ENCODE peak calls at places on chromosomes 5 and 9, in six cellular contexts. One of them, this sample, is unnamed.
A peak's percentile ranks its signal among the peaks of the same experiment; 100 is the strongest.

GRCh38 chr9:78366827-78367226 is 69.9 kb downstream of the PSAT1 start:
- DNase-seq in upper lobe of right lung: no peak
- DNase-seq in heart left ventricle: no peak
- DNase-seq in heart right ventricle: no peak
- DNase-seq in CD8-positive, alpha-beta T cell: no peak
- DNase-seq in SK-N-SH: no peak
- DNase-seq in this sample: no peak

GRCh38 chr9:105531530-105531929 is 26.4 kb upstream of the FKTN start:
- DNase-seq in SK-N-SH: no peak
- DNase-seq in CD8-positive, alpha-beta T cell: no peak
- DNase-seq in heart left ventricle: no peak
- DNase-seq in heart right ventricle: no peak
- DNase-seq in upper lobe of right lung: no peak
- DNase-seq in this sample: no peak

GRCh38 chr9:21802418-21803000 is at the start of gene MTAP:
- DNase-seq in CD8-positive, alpha-beta T cell: peak; percentile 50
- DNase-seq in SK-N-SH: peak; percentile 95
- DNase-seq in upper lobe of right lung: peak; percentile 93
- DNase-seq in heart left ventricle: peak; percentile 93
- DNase-seq in heart right ventricle: peak; percentile 94
- DNase-seq in this sample: no peak

GRCh38 chr9:138073408-138073807 is 195.8 kb downstream of the CACNA1B start:
- DNase-seq in heart left ventricle: peak; percentile 40
- DNase-seq in heart right ventricle: no peak
- DNase-seq in upper lobe of right lung: peak; percentile 40
- DNase-seq in SK-N-SH: peak; percentile 7
- DNase-seq in CD8-positive, alpha-beta T cell: no peak
- DNase-seq in this sample: no peak

GRCh38 chr5:86814907-86815306 is 197.2 kb downstream of the COX7C start:
- DNase-seq in SK-N-SH: no peak
- DNase-seq in heart left ventricle: no peak
- DNase-seq in heart right ventricle: no peak
- DNase-seq in upper lobe of right lung: no peak
- DNase-seq in CD8-positive, alpha-beta T cell: no peak
- DNase-seq in this sample: no peak

GRCh38 chr5:150262502-150262901 is 27.1 kb downstream of the CAMK2A start:
- DNase-seq in CD8-positive, alpha-beta T cell: no peak
- DNase-seq in SK-N-SH: no peak
- DNase-seq in heart left ventricle: no peak
- DNase-seq in upper lobe of right lung: no peak
- DNase-seq in heart right ventricle: no peak
- DNase-seq in this sample: no peak

GRCh38 chr5:134438268-134438622 is 26.6 kb upstream of the CDKN2AIPNL start:
- DNase-seq in heart left ventricle: no peak
- DNase-seq in upper lobe of right lung: peak; percentile 11
- DNase-seq in heart right ventricle: no peak
- DNase-seq in SK-N-SH: no peak
- DNase-seq in CD8-positive, alpha-beta T cell: no peak
- DNase-seq in this sample: no peak

GRCh38 chr5:122870219-122870856 is 24.9 kb downstream of the SNX24 start:
- DNase-seq in SK-N-SH: no peak
- DNase-seq in heart right ventricle: no peak
- DNase-seq in upper lobe of right lung: no peak
- DNase-seq in heart left ventricle: no peak
- DNase-seq in CD8-positive, alpha-beta T cell: no peak
- DNase-seq in this sample: no peak

GRCh38 chr5:128052764-128053163 is 30.8 kb upstream of the SLC12A2 start:
- DNase-seq in upper lobe of right lung: no peak
- DNase-seq in heart left ventricle: no peak
- DNase-seq in heart right ventricle: no peak
- DNase-seq in CD8-positive, alpha-beta T cell: no peak
- DNase-seq in SK-N-SH: no peak
- DNase-seq in this sample: no peak

GRCh38 chr5:76942581-76942980 is 10.3 kb upstream of the CRHBP start:
- DNase-seq in heart right ventricle: no peak
- DNase-seq in upper lobe of right lung: no peak
- DNase-seq in heart left ventricle: no peak
- DNase-seq in SK-N-SH: no peak
- DNase-seq in CD8-positive, alpha-beta T cell: no peak
- DNase-seq in this sample: no peak

GRCh38 chr9:135813671-135814290 is 93.6 kb downstream of the CAMSAP1 start:
- DNase-seq in CD8-positive, alpha-beta T cell: no peak
- DNase-seq in SK-N-SH: no peak
- DNase-seq in upper lobe of right lung: peak; percentile 54
- DNase-seq in heart right ventricle: no peak
- DNase-seq in heart left ventricle: no peak
- DNase-seq in this sample: no peak

GRCh38 chr5:139133237-139133636 is 64.9 kb downstream of the SIL1 start:
- DNase-seq in heart right ventricle: no peak
- DNase-seq in upper lobe of right lung: no peak
- DNase-seq in CD8-positive, alpha-beta T cell: no peak
- DNase-seq in heart left ventricle: no peak
- DNase-seq in SK-N-SH: no peak
- DNase-seq in this sample: no peak

GRCh38 chr5:67350185-67350584 is 153.6 kb upstream of the CD180 start:
- DNase-seq in heart right ventricle: no peak
- DNase-seq in heart left ventricle: no peak
- DNase-seq in CD8-positive, alpha-beta T cell: no peak
- DNase-seq in upper lobe of right lung: no peak
- DNase-seq in SK-N-SH: no peak
- DNase-seq in this sample: no peak

GRCh38 chr5:176742246-176743105 is 67.9 kb upstream of the UNC5A start:
- DNase-seq in upper lobe of right lung: peak; percentile 15
- DNase-seq in SK-N-SH: peak; percentile 22
- DNase-seq in heart right ventricle: no peak
- DNase-seq in CD8-positive, alpha-beta T cell: no peak
- DNase-seq in heart left ventricle: no peak
- DNase-seq in this sample: no peak

GRCh38 chr5:122292357-122292756 is 19.7 kb upstream of the SNCAIP start:
- DNase-seq in CD8-positive, alpha-beta T cell: no peak
- DNase-seq in heart right ventricle: no peak
- DNase-seq in SK-N-SH: no peak
- DNase-seq in upper lobe of right lung: no peak
- DNase-seq in heart left ventricle: no peak
- DNase-seq in this sample: no peak

GRCh38 chr5:83306572-83307241 is 164.8 kb upstream of the VCAN start:
- DNase-seq in heart left ventricle: no peak
- DNase-seq in upper lobe of right lung: no peak
- DNase-seq in heart right ventricle: peak; percentile 33
- DNase-seq in SK-N-SH: no peak
- DNase-seq in CD8-positive, alpha-beta T cell: no peak
- DNase-seq in this sample: no peak

GRCh38 chr5:159049844-159050318 is 49.8 kb downstream of the EBF1 start:
- DNase-seq in SK-N-SH: peak; percentile 39
- DNase-seq in CD8-positive, alpha-beta T cell: no peak
- DNase-seq in upper lobe of right lung: no peak
- DNase-seq in heart right ventricle: peak; percentile 27
- DNase-seq in heart left ventricle: no peak
- DNase-seq in this sample: no peak

GRCh38 chr9:92439921-92440750 is 15.9 kb upstream of the OMD start:
- DNase-seq in CD8-positive, alpha-beta T cell: no peak
- DNase-seq in heart right ventricle: no peak
- DNase-seq in SK-N-SH: no peak
- DNase-seq in heart left ventricle: no peak
- DNase-seq in upper lobe of right lung: no peak
- DNase-seq in this sample: no peak

GRCh38 chr9:15249042-15249818 is 57.8 kb downstream of the TTC39B start:
- DNase-seq in heart left ventricle: no peak
- DNase-seq in heart right ventricle: peak; percentile 8
- DNase-seq in CD8-positive, alpha-beta T cell: no peak
- DNase-seq in SK-N-SH: no peak
- DNase-seq in upper lobe of right lung: no peak
- DNase-seq in this sample: no peak

DNA sequence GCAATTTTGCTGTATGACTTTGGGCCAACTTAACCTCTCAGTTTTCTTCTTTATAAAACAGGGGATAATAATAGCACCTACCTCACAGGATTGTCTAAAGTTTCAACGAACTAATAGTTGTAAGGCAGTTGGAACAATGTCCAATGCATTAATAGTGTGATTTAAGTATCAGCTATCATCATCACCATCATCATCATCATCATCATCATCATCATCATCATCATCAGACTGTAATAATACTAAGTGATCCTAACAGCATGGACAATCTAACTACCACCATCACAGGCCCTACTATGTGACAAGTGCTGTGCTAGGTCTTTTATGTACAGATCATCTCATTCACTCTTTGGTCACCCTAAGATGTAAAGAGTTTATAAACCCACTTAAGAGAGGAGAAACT is 196.0 kb downstream of the MAPKAP1 start:
- DNase-seq in CD8-positive, alpha-beta T cell: no peak
- DNase-seq in heart left ventricle: no peak
- DNase-seq in heart right ventricle: no peak
- DNase-seq in SK-N-SH: no peak
- DNase-seq in upper lobe of right lung: no peak
- DNase-seq in this sample: no peak
- TF ChIP-seq CTCF in CD8-positive, alpha-beta T cell: no peak
- TF ChIP-seq CTCF in heart left ventricle: no peak
- TF ChIP-seq CTCF in heart right ventricle: no peak
- TF ChIP-seq CTCF in SK-N-SH: no peak
- TF ChIP-seq CTCF in upper lobe of right lung: no peak
- TF ChIP-seq CTCF in this sample: no peak

GRCh38 chr5:94793113-94793815 is 174.8 kb downstream of the SLF1 start:
- DNase-seq in CD8-positive, alpha-beta T cell: peak; percentile 4
- DNase-seq in SK-N-SH: no peak
- DNase-seq in upper lobe of right lung: no peak
- DNase-seq in heart left ventricle: no peak
- DNase-seq in heart right ventricle: no peak
- DNase-seq in this sample: no peak
- H3K4me3 ChIP-seq in CD8-positive, alpha-beta T cell: no peak overlapping the region
- H3K4me3 ChIP-seq in SK-N-SH: no peak overlapping the region
- H3K4me3 ChIP-seq in upper lobe of right lung: no peak overlapping the region
- H3K4me3 ChIP-seq in heart left ventricle: no peak overlapping the region
- H3K4me3 ChIP-seq in heart right ventricle: no peak overlapping the region
- H3K4me3 ChIP-seq in this sample: no peak overlapping the region

DNA sequence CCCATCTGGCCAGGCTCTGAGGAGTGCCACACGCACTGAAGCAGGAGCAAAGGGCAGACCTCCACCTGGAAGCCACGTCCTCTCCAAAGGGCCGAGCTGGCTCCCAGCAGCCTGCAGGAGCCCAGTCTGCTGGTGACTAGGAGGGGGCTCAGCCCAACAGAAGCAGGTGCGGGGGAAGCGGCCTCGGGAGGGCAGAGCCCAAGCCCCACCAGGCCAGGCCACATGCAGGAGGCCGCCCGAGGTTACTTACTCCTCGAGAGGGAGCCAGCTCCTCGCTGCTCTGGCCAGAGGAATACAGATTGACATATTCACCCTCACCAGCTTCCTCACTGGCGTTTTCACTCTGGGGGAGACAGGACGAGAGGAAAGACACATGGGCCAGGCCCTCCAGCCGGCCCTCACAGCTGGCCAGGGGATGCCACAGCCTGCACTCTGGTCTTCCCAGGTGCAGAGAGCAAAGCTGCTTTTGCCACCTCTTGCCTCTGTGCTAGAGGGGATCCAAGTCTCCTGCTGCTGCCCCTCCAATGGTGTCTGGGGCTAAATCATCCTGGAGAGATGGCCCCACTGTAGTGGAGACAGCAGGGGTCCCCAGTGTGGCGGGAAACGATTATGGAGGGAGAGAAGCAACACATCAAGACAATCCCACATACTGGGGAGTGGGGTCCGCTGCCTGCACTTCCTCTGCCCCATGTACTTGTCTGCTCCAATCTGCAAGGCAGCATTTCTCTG is 58.6 kb downstream of the PRRT1B start:
- DNase-seq in CD8-positive, alpha-beta T cell: no peak
- DNase-seq in heart right ventricle: no peak
- DNase-seq in heart left ventricle: no peak
- DNase-seq in upper lobe of right lung: no peak
- DNase-seq in SK-N-SH: no peak
- DNase-seq in this sample: no peak
- H3K27ac ChIP-seq in CD8-positive, alpha-beta T cell: no peak overlapping the region
- H3K27ac ChIP-seq in heart right ventricle: no peak overlapping the region
- H3K27ac ChIP-seq in heart left ventricle: no peak overlapping the region
- H3K27ac ChIP-seq in upper lobe of right lung: no peak overlapping the region
- H3K27ac ChIP-seq in SK-N-SH: no peak overlapping the region
- H3K27ac ChIP-seq in this sample: no peak overlapping the region

GRCh38 chr5:78795757-78796156 is 147.2 kb upstream of the LHFPL2 start:
- DNase-seq in CD8-positive, alpha-beta T cell: no peak
- DNase-seq in heart left ventricle: no peak
- DNase-seq in upper lobe of right lung: no peak
- DNase-seq in SK-N-SH: no peak
- DNase-seq in heart right ventricle: no peak
- DNase-seq in this sample: no peak

GRCh38 chr5:78801413-78801812 is 152.8 kb upstream of the LHFPL2 start:
- DNase-seq in CD8-positive, alpha-beta T cell: no peak
- DNase-seq in upper lobe of right lung: no peak
- DNase-seq in SK-N-SH: no peak
- DNase-seq in heart right ventricle: no peak
- DNase-seq in heart left ventricle: no peak
- DNase-seq in this sample: no peak

GRCh38 chr5:78797945-78798731 is 149.6 kb upstream of the LHFPL2 start:
- DNase-seq in SK-N-SH: peak; percentile 62
- DNase-seq in heart right ventricle: no peak
- DNase-seq in upper lobe of right lung: no peak
- DNase-seq in heart left ventricle: no peak
- DNase-seq in CD8-positive, alpha-beta T cell: no peak
- DNase-seq in this sample: no peak

GRCh38 chr5:78803386-78803785 is 154.8 kb upstream of the LHFPL2 start:
- DNase-seq in SK-N-SH: peak; percentile 38
- DNase-seq in heart left ventricle: peak; percentile 80
- DNase-seq in heart right ventricle: peak; percentile 56
- DNase-seq in CD8-positive, alpha-beta T cell: no peak
- DNase-seq in upper lobe of right lung: peak; percentile 65
- DNase-seq in this sample: no peak

DNA sequence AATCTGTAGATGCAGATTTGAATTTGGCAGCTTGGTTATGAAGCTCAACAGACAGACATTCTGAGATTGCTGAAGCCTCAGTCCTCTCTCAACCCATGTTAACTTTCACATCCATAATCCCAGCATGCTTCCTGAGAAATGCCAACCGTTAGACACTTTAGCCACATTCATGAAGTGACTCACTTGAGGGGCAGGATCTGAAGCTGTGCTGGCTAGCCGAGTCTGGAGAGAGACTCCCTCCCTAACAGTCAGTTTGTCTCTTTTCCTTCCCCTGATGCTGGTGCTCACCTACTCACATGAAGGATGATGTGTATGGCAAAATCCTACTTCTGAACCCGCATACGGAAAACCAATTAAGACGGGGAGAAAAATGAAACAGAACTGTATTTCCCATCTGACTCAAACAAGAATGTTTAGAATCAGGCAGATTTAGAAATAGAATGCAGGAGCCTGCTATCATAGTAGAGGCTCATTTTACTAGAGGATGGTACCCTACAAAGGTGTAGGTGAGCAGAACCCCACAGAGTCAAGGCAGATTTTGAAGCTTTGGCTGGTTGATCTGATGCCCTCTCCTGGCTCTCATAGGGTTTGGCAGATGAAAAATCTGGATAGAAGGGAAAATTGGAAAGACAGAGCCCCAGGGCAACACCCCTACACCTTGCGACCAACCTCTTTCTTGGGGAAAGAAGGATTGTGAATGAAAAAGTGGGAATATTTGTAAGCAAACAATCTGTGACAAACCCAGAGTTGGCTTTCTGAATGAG is 150.9 kb upstream of the LHFPL2 start:
- DNase-seq in heart right ventricle: no peak
- DNase-seq in CD8-positive, alpha-beta T cell: no peak
- DNase-seq in SK-N-SH: no peak
- DNase-seq in upper lobe of right lung: no peak
- DNase-seq in heart left ventricle: no peak
- DNase-seq in this sample: no peak
- TF ChIP-seq CTCF in heart right ventricle: no peak
- TF ChIP-seq CTCF in CD8-positive, alpha-beta T cell: no peak
- TF ChIP-seq CTCF in SK-N-SH: peak; percentile 53
- TF ChIP-seq CTCF in upper lobe of right lung: no peak
- TF ChIP-seq CTCF in heart left ventricle: no peak
- TF ChIP-seq CTCF in this sample: peak; percentile 17